ENCODE peak calls at places on chromosomes 4 and X, in four cellular contexts. Y, X, O and I are unnamed samples.

GRCh38 chr4:163810757-163811156 is 316.3 kb downstream of the TMA16 start:
- DNase-seq in O (no peak), Y (no peak), X (no peak), I (no peak)

GRCh38 chr4:111213520-111213919 is 590.6 kb upstream of the PITX2 start:
- DNase-seq in X (no peak), Y (no peak), O (no peak), I (no peak)

GRCh38 chrX:42839632-42840031 is 61.7 kb upstream of the PPP1R2C start:
- DNase-seq in X (no peak), Y (no peak), O (no peak), I (no peak)

GRCh38 chr4:100494166-100494565 is 23.7 kb downstream of the EMCN start:
- DNase-seq in X (no peak), Y (no peak), O (no peak), I (no peak)

GRCh38 chrX:133151320-133151719 is 54.4 kb upstream of the USP26 start:
- DNase-seq in Y (peak; percentile 89), X (no peak), O (no peak), I (no peak)

GRCh38 chr4:89653012-89653411 is 183.9 kb downstream of the SNCA start:
- DNase-seq in Y (no peak), X (no peak), O (no peak), I (no peak)

GRCh38 chr4:14906805-14907204 is 95.5 kb upstream of the CPEB2 start:
- DNase-seq in O (no peak), Y (peak; percentile 64), X (no peak), I (no peak)

GRCh38 chrX:143121471-143121870 is 95.7 kb downstream of the SPANXN4 start:
- DNase-seq in O (no peak), Y (no peak), X (no peak), I (no peak)

GRCh38 chrX:10841579-10841978 is 221.2 kb upstream of the MID1 start:
- DNase-seq in X (no peak), O (no peak), Y (no peak), I (no peak)

GRCh38 chr4:48025005-48025404 is 8.4 kb downstream of the NIPAL1 start:
- DNase-seq in X (no peak), O (no peak), Y (no peak), I (no peak)

GRCh38 chr4:48226199-48226598 is 43.4 kb downstream of the TEC start:
- DNase-seq in Y (no peak), O (no peak), X (no peak), I (no peak)

GRCh38 chr4:6912412-6912811 is 2.8 kb downstream of the TBC1D14 start:
- DNase-seq in Y (no peak), O (no peak), X (no peak), I (no peak)

GRCh38 chr4:33606951-33607350 is 2637.4 kb downstream of the ARAP2 start:
- DNase-seq in Y (no peak), X (no peak), O (no peak), I (no peak)

GRCh38 chrX:114619874-114620273 is 36.0 kb downstream of the HTR2C start:
- DNase-seq in O (no peak), X (no peak), Y (peak; percentile 13), I (no peak)

GRCh38 chrX:136456133-136456532 is 31.6 kb upstream of the BRS3 start:
- DNase-seq in Y (no peak), X (no peak), O (no peak), I (no peak)

GRCh38 chr4:17068885-17069284 is 170.4 kb upstream of the LDB2 start:
- DNase-seq in Y (no peak), O (no peak), X (no peak), I (no peak)

GRCh38 chrX:41923925-41924693 is 755 bp upstream of the CASK start:
- DNase-seq in X (peak; percentile 15), O (peak; percentile 17), Y (peak; percentile 74), I (no peak)

GRCh38 chr4:78020677-78021076 is 36.4 kb upstream of the FRAS1 start:
- DNase-seq in Y (no peak), X (no peak), O (no peak), I (no peak)

GRCh38 chrX:101749436-101749835 is 89.8 kb upstream of the ARMCX2 start:
- DNase-seq in O (no peak), X (no peak), Y (no peak), I (no peak)

GRCh38 chrX:139203681-139204575 is 326.6 kb upstream of the F9 start:
- DNase-seq in O (no peak), Y (peak; percentile 35), X (no peak), I (peak; percentile 82)

GRCh38 chr4:73139991-73140390 is 70.5 kb upstream of the COX18 start:
- DNase-seq in Y (no peak), O (no peak), X (no peak), I (no peak)